ENCODE peak calls at places on chromosomes 7 and 10, in five cellular contexts. One of them, this sample, is unnamed.

GRCh38 chr7:6648066-6648814 is 11.1 kb downstream of the ZNF316 start:
- DNase-seq in GM12878: no peak
- DNase-seq in SK-N-SH: peak; percentile 37
- DNase-seq in HepG2: no peak
- DNase-seq in K562: no peak
- DNase-seq in this sample: no peak

GRCh38 chr10:61621538-61622150 is 41.1 kb upstream of the CABCOCO1 start:
- DNase-seq in GM12878: no peak
- DNase-seq in SK-N-SH: no peak
- DNase-seq in HepG2: peak; percentile 57
- DNase-seq in K562: no peak
- DNase-seq in this sample: no peak

GRCh38 chr10:70925377-70926214 is 37.2 kb upstream of the PCBD1 start:
- DNase-seq in GM12878: no peak
- DNase-seq in SK-N-SH: peak; percentile 92
- DNase-seq in HepG2: no peak
- DNase-seq in K562: peak; percentile 93
- DNase-seq in this sample: peak; percentile 73

GRCh38 chr10:51937736-51938135 is 238.3 kb upstream of the CSTF2T start:
- DNase-seq in GM12878: no peak
- DNase-seq in SK-N-SH: no peak
- DNase-seq in HepG2: no peak
- DNase-seq in K562: no peak
- DNase-seq in this sample: no peak

GRCh38 chr10:60664859-60665258 is 113.4 kb upstream of the CDK1 start:
- DNase-seq in GM12878: no peak
- DNase-seq in SK-N-SH: no peak
- DNase-seq in HepG2: no peak
- DNase-seq in K562: no peak
- DNase-seq in this sample: no peak

GRCh38 chr10:32156031-32156495 is 99.8 kb upstream of the KIF5B start:
- DNase-seq in GM12878: no peak
- DNase-seq in SK-N-SH: no peak
- DNase-seq in HepG2: peak; percentile 67
- DNase-seq in K562: no peak
- DNase-seq in this sample: no peak

GRCh38 chr10:121556448-121556847 is 41.8 kb downstream of the FGFR2 start:
- DNase-seq in GM12878: no peak
- DNase-seq in SK-N-SH: peak; percentile 21
- DNase-seq in HepG2: no peak
- DNase-seq in K562: no peak
- DNase-seq in this sample: no peak

GRCh38 chr7:43071604-43072003 is 40.8 kb upstream of the HECW1 start:
- DNase-seq in GM12878: no peak
- DNase-seq in SK-N-SH: peak; percentile 19
- DNase-seq in HepG2: no peak
- DNase-seq in K562: peak; percentile 23
- DNase-seq in this sample: no peak

GRCh38 chr7:112006071-112006470 is 200.1 kb downstream of the DOCK4 start:
- DNase-seq in GM12878: no peak
- DNase-seq in SK-N-SH: no peak
- DNase-seq in HepG2: no peak
- DNase-seq in K562: no peak
- DNase-seq in this sample: no peak

GRCh38 chr10:26479766-26480492 is 41.8 kb downstream of the APBB1IP start:
- DNase-seq in GM12878: no peak
- DNase-seq in SK-N-SH: no peak
- DNase-seq in HepG2: no peak
- DNase-seq in K562: no peak
- DNase-seq in this sample: no peak

GRCh38 chr10:22217842-22218241 is at the start of gene EBLN1:
- DNase-seq in GM12878: no peak
- DNase-seq in SK-N-SH: no peak
- DNase-seq in HepG2: no peak
- DNase-seq in K562: no peak
- DNase-seq in this sample: no peak

GRCh38 chr7:4136501-4137110 is 545.5 kb upstream of the FOXK1 start:
- DNase-seq in GM12878: no peak
- DNase-seq in SK-N-SH: peak; percentile 59
- DNase-seq in HepG2: peak; percentile 19
- DNase-seq in K562: no peak
- DNase-seq in this sample: no peak

GRCh38 chr7:4073750-4074149 is 608.3 kb upstream of the FOXK1 start:
- DNase-seq in GM12878: no peak
- DNase-seq in SK-N-SH: no peak
- DNase-seq in HepG2: no peak
- DNase-seq in K562: no peak
- DNase-seq in this sample: no peak

GRCh38 chr7:31492086-31492485 is 21.8 kb upstream of the ITPRID1 start:
- DNase-seq in GM12878: no peak
- DNase-seq in SK-N-SH: no peak
- DNase-seq in HepG2: no peak
- DNase-seq in K562: no peak
- DNase-seq in this sample: no peak

GRCh38 chr10:61140765-61141392 is 196.9 kb upstream of the RHOBTB1 start:
- DNase-seq in GM12878: no peak
- DNase-seq in SK-N-SH: peak; percentile 24
- DNase-seq in HepG2: peak; percentile 68
- DNase-seq in K562: peak; percentile 32
- DNase-seq in this sample: no peak

GRCh38 chr7:91264924-91265681 is 870 bp downstream of the FZD1 start:
- DNase-seq in GM12878: no peak
- DNase-seq in SK-N-SH: peak; percentile 84
- DNase-seq in HepG2: no peak
- DNase-seq in K562: peak; percentile 60
- DNase-seq in this sample: peak; percentile 34

GRCh38 chr7:82419200-82419599 is 24.4 kb downstream of the CACNA2D1 start:
- DNase-seq in GM12878: no peak
- DNase-seq in SK-N-SH: peak; percentile 77
- DNase-seq in HepG2: no peak
- DNase-seq in K562: no peak
- DNase-seq in this sample: no peak

GRCh38 chr10:70335246-70335613 is 47.2 kb downstream of the LRRC20 start:
- DNase-seq in GM12878: no peak
- DNase-seq in SK-N-SH: no peak
- DNase-seq in HepG2: no peak
- DNase-seq in K562: no peak
- DNase-seq in this sample: no peak

GRCh38 chr10:1102392-1102791 is 46.2 kb downstream of the WDR37 start:
- DNase-seq in GM12878: no peak
- DNase-seq in SK-N-SH: no peak
- DNase-seq in HepG2: no peak
- DNase-seq in K562: no peak
- DNase-seq in this sample: no peak

GRCh38 chr7:130272456-130273080 is 5.9 kb downstream of the CPA2 start:
- DNase-seq in GM12878: no peak
- DNase-seq in SK-N-SH: no peak
- DNase-seq in HepG2: no peak
- DNase-seq in K562: no peak
- DNase-seq in this sample: no peak

GRCh38 chr10:72068901-72069446 is 19.4 kb downstream of the SPOCK2 start:
- DNase-seq in GM12878: no peak
- DNase-seq in SK-N-SH: peak; percentile 80
- DNase-seq in HepG2: peak; percentile 65
- DNase-seq in K562: no peak
- DNase-seq in this sample: no peak

GRCh38 chr7:14800664-14801063 is 101.9 kb downstream of the DGKB start:
- DNase-seq in GM12878: no peak
- DNase-seq in SK-N-SH: no peak
- DNase-seq in HepG2: no peak
- DNase-seq in K562: no peak
- DNase-seq in this sample: no peak

GRCh38 chr7:149020483-149020882 is 7.8 kb downstream of the PDIA4 start:
- DNase-seq in GM12878: no peak
- DNase-seq in SK-N-SH: no peak
- DNase-seq in HepG2: no peak
- DNase-seq in K562: no peak
- DNase-seq in this sample: no peak

GRCh38 chr7:144063710-144064109 is 5.9 kb upstream of the OR2A25 start:
- DNase-seq in GM12878: no peak
- DNase-seq in SK-N-SH: no peak
- DNase-seq in HepG2: no peak
- DNase-seq in K562: peak; percentile 42
- DNase-seq in this sample: no peak

DNA sequence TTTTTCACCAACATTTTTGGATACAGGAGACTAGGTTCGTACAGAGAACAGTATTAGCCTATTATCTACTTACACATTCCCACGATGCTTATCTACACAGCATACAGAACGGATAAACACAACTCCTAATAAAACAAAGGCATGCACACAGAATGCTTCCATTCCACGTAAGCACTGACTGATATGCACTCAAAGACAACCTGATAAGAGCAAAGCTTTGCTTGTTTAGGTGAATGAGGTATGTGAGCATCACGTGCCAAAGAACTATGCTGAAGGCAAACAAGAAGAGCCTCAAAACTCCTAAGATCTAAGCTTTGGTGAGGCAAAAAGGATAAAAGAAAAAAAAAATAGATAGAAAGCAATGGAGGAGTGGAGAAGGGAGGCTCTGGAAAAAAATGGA is 413.5 kb upstream of the LRRN3 start:
- DNase-seq in GM12878: no peak
- DNase-seq in SK-N-SH: no peak
- DNase-seq in HepG2: peak; percentile 93
- DNase-seq in K562: no peak
- DNase-seq in this sample: no peak
- TF ChIP-seq TAF1 in GM12878: no peak
- TF ChIP-seq TAF1 in SK-N-SH: no peak
- TF ChIP-seq TAF1 in HepG2: no peak
- TF ChIP-seq TAF1 in K562: no peak
- TF ChIP-seq TAF1 in this sample: no peak

DNA sequence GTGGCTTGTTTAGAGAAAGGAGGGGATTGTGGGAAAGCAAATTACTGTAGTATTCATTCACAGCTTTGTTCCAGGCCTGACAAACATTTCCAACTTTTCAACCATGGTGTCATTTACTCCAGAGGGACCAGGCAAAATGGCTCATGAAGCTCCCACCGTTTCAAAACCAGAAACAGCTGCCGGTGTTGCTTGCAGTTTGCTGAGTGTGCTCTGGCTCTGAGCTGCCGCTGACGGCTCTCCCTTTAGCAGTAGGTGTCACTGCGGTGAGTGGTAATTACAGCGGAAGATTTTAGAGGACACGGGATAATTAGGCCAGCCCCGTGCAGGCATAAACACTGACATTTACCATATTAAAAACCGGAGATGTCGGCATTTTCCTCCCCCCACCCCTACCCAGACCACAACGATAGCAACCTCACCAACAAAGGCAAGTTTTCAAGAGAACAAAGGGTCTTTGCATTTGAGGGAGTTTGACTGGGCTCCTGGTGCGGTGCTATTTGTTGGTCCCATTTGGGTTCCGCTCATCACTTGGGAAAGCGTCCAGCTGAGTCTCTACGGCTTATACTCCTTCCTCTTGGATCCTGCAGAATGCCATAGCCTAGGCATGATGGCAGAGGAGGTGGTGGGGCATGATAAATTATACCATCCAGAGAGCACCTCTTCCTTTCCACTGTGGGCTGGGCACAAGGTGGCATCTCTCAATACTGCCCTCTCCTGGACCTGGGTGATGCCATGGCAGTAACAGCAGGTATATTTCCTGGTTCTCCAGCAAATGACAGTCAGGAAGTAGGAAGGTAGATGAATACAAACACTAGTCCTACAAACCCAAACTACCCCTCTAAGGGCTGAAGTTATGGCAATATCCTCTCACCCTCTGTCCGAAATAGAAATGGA is 1005.2 kb downstream of the KCNMA1 start:
- DNase-seq in GM12878: no peak
- DNase-seq in SK-N-SH: no peak
- DNase-seq in HepG2: no peak
- DNase-seq in K562: no peak
- DNase-seq in this sample: no peak
- TF ChIP-seq TAF1 in GM12878: no peak
- TF ChIP-seq TAF1 in SK-N-SH: no peak
- TF ChIP-seq TAF1 in HepG2: no peak
- TF ChIP-seq TAF1 in K562: no peak
- TF ChIP-seq TAF1 in this sample: no peak

GRCh38 chr10:126628746-126629145 is 41.7 kb downstream of the C10orf90 start:
- DNase-seq in GM12878: no peak
- DNase-seq in SK-N-SH: no peak
- DNase-seq in HepG2: no peak
- DNase-seq in K562: no peak
- DNase-seq in this sample: no peak
- TF ChIP-seq TAF1 in GM12878: no peak
- TF ChIP-seq TAF1 in SK-N-SH: no peak
- TF ChIP-seq TAF1 in HepG2: no peak
- TF ChIP-seq TAF1 in K562: no peak
- TF ChIP-seq TAF1 in this sample: no peak

DNA sequence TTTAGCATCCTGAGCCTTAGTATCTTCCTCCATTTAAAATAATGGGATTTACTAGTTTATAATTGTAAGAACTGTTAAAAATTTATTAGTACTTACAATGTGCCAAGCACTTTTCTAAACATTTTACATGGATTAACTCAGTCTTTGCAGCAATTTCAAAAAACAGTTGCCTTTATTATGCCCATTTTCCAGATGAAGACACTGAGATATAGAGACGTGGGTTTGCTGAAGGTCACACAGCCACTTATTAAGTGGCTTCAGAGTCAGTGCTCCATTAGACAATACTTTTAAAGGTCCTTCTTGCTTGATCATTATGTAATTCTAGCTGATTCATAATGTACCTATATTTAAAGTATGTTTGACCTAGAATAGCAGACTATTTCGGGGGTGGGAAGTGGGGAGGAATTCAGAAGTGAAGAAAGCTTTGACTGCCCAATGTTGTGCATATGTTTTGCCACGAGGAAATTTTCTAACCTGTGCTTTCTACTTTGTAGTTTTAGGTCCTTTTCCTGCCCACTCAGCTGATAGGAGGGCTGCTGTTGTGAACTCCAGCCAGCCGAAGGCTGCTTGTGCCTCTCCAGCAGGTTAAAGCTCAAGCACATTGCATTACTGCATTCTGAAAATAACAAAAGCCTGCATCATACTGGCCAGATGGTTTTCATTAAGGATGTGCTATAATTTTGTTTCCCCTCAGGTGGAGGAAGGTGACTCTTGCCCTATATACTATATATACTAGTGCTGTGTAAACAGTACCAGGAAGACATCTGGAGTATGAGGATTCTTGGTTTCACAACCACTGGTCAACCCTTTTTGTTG is 4.3 kb downstream of the PLEKHA8 start:
- DNase-seq in GM12878: no peak
- DNase-seq in SK-N-SH: peak; percentile 54
- DNase-seq in HepG2: no peak
- DNase-seq in K562: no peak
- DNase-seq in this sample: no peak
- TF ChIP-seq TAF1 in GM12878: no peak
- TF ChIP-seq TAF1 in SK-N-SH: no peak
- TF ChIP-seq TAF1 in HepG2: no peak
- TF ChIP-seq TAF1 in K562: no peak
- TF ChIP-seq TAF1 in this sample: no peak

DNA sequence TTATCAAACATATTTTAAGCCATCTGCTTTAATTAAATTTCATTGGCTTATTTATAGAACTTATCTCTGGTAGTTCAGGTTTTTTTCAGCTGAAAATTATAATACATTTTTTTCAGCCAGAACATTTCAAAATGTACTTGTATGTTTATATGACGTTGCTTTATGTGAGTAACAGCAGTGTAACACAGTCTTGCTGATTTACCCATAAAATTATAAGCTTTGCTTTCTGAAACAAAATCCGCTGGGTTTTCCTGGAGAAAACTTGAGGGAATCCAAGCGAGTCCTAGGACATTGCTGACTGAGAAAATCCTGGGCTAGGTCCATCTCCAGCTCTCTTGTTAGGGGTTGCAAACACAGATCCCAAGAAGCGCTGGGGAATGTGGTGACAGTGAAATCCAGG is 112.2 kb upstream of the GATA3 start:
- DNase-seq in GM12878: no peak
- DNase-seq in SK-N-SH: no peak
- DNase-seq in HepG2: no peak
- DNase-seq in K562: no peak
- DNase-seq in this sample: no peak
- TF ChIP-seq TAF1 in GM12878: no peak
- TF ChIP-seq TAF1 in SK-N-SH: no peak
- TF ChIP-seq TAF1 in HepG2: no peak
- TF ChIP-seq TAF1 in K562: no peak
- TF ChIP-seq TAF1 in this sample: no peak